ENCODE peak calls at places on chromosomes 12 and 14, in six cellular contexts. U, D, V, Q, X and Y are unnamed samples.

GRCh38 chr12:69840727-69841126 is 15.7 kb downstream of the MYRFL start:
- DNase-seq in Q (no peak), D (no peak), U (no peak), X (no peak), V (no peak), Y (no peak)

GRCh38 chr12:1533205-1533601 is 61.2 kb downstream of the FBXL14 start:
- DNase-seq in X (no peak), Q (peak; percentile 32), U (no peak), D (peak; percentile 49), V (no peak), Y (no peak)

GRCh38 chr12:41368006-41368405 is 179.9 kb downstream of the PDZRN4 start:
- DNase-seq in D (no peak), Q (no peak), X (no peak), U (peak; percentile 7), V (no peak), Y (no peak)

GRCh38 chr12:53063708-53064612 is 14.1 kb downstream of the TNS2 start:
- DNase-seq in U (no peak), D (no peak), X (no peak), V (no peak), Q (no peak), Y (no peak)

GRCh38 chr12:13373803-13374202 is 177.3 kb downstream of the EMP1 start:
- DNase-seq in D (no peak), Q (no peak), X (no peak), U (no peak), V (no peak), Y (no peak)

GRCh38 chr14:78358631-78359030 is 188.5 kb downstream of the NRXN3 start:
- DNase-seq in X (no peak), V (no peak), Q (no peak), D (no peak), U (no peak), Y (no peak)

GRCh38 chr12:22100952-22101748 is 55.1 kb downstream of the CMAS start:
- DNase-seq in X (peak; percentile 40), V (no peak), D (no peak), U (peak; percentile 18), Q (no peak), Y (peak; percentile 90)

GRCh38 chr14:99231181-99231849 is 40.7 kb downstream of the BCL11B start:
- DNase-seq in U (no peak), V (no peak), D (no peak), X (no peak), Q (no peak), Y (no peak)

GRCh38 chr12:53500119-53500775 is 836 bp upstream of the TARBP2 start:
- DNase-seq in D (peak; percentile 91), U (no peak), V (no peak), Q (peak; percentile 97), X (peak; percentile 44), Y (no peak)

GRCh38 chr14:95509512-95509911 is 6.9 kb downstream of the SYNE3 start:
- DNase-seq in X (no peak), U (no peak), Q (no peak), V (no peak), D (no peak), Y (no peak)

GRCh38 chr12:18239561-18239960 is 21.8 kb upstream of the PIK3C2G start:
- DNase-seq in Q (no peak), V (no peak), D (no peak), U (no peak), X (no peak), Y (no peak)

GRCh38 chr14:100155049-100155621 is 4.3 kb downstream of the DEGS2 start:
- DNase-seq in Q (peak; percentile 67), X (peak; percentile 46), U (peak; percentile 33), D (peak; percentile 64), V (peak; percentile 73), Y (peak; percentile 79)

GRCh38 chr14:53539489-53540126 is 386.5 kb upstream of the DDHD1 start:
- DNase-seq in D (peak; percentile 39), X (peak; percentile 73), V (peak; percentile 70), Q (peak; percentile 23), U (peak; percentile 71), Y (peak; percentile 60)

GRCh38 chr14:76812093-76812421 is 625 bp downstream of the ANGEL1 start:
- DNase-seq in V (no peak), X (no peak), D (no peak), U (no peak), Q (no peak), Y (no peak)

GRCh38 chr12:23025372-23026021 is 400.5 kb downstream of the ETNK1 start:
- DNase-seq in V (no peak), U (no peak), Q (no peak), X (no peak), D (no peak), Y (no peak)

DNA sequence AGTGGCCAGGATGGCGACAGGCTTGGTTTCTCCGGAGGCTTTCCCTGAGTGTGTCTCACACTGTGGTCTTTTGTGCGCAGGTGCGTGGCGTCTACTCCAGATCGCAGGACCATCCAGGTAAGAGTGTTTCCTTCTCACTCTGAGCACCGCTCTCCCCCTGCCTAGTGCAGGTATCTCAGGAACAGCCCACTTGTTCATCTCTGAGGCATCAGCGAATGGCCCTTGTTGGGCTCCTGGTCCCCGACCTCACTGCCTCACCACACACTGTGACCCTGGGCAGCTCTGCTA is 781 bp downstream of the ADGRD1 start:
- DNase-seq in Q (no peak), D (no peak), V (no peak), X (no peak), U (no peak), Y (no peak)
- H3K9me3 ChIP-seq in Q (peaks cover 6% of the 10 kb centered on the region), D (no peaks in the 10 kb centered on the region), V (no peaks in the 10 kb centered on the region), X (no peaks in the 10 kb centered on the region), U (peaks cover 5% of the 10 kb centered on the region), Y (no peaks in the 10 kb centered on the region)

GRCh38 chr12:120321382-120322202 is 6.0 kb downstream of the PLA2G1B start:
- DNase-seq in U (no peak), V (no peak), X (peak; percentile 92), Q (no peak), D (no peak), Y (no peak)
- H3K4me1 ChIP-seq in U (peaks cover 2% of the 10 kb centered on the region), V (peaks cover 7% of the 10 kb centered on the region), X (peaks cover 52% of the 10 kb centered on the region), Q (peaks cover 13% of the 10 kb centered on the region), D (peaks cover 4% of the 10 kb centered on the region), Y (no peaks in the 10 kb centered on the region)

GRCh38 chr12:32544893-32545292 is 134.2 kb upstream of the DNM1L start:
- DNase-seq in V (no peak), Q (no peak), U (no peak), D (no peak), X (no peak), Y (no peak)
- TF ChIP-seq YY1 in V (no peak), Q (no peak), U (no peak), D (no peak), X (no peak), Y (no peak)

GRCh38 chr14:68295316-68295816 is 475.8 kb downstream of the RAD51B start:
- DNase-seq in V (no peak), U (peak; percentile 15), D (no peak), X (peak; percentile 98), Q (peak; percentile 85), Y (no peak)

GRCh38 chr14:68297871-68298468 is 478.4 kb downstream of the RAD51B start:
- DNase-seq in Q (no peak), D (no peak), X (peak; percentile 49), U (no peak), V (peak; percentile 31), Y (peak; percentile 32)

GRCh38 chr14:68305738-68306137 is 486.2 kb downstream of the RAD51B start:
- DNase-seq in X (no peak), V (no peak), Q (no peak), D (no peak), U (no peak), Y (no peak)

GRCh38 chr14:68297011-68297410 is 477.4 kb downstream of the RAD51B start:
- DNase-seq in X (no peak), V (no peak), Q (no peak), U (no peak), D (no peak), Y (no peak)

GRCh38 chr14:68300608-68301007 is 481.0 kb downstream of the RAD51B start:
- DNase-seq in Q (no peak), D (no peak), V (no peak), U (no peak), X (no peak), Y (no peak)
- H3K9me3 ChIP-seq in Q (no peaks in the 10 kb centered on the region), D (no peaks in the 10 kb centered on the region), V (peaks cover 10% of the 10 kb centered on the region), U (peaks cover 5% of the 10 kb centered on the region), X (no peaks in the 10 kb centered on the region), Y (peaks cover 17% of the 10 kb centered on the region)

GRCh38 chr14:68236525-68236924 is 416.9 kb downstream of the RAD51B start:
- DNase-seq in U (no peak), V (no peak), D (no peak), Q (no peak), X (no peak), Y (no peak)
- H3K4me1 ChIP-seq in U (peaks cover 59% of the 10 kb centered on the region), V (peaks cover 8% of the 10 kb centered on the region), D (peaks cover 15% of the 10 kb centered on the region), Q (no peaks in the 10 kb centered on the region), X (peaks cover 37% of the 10 kb centered on the region), Y (no peaks in the 10 kb centered on the region)

GRCh38 chr14:35286707-35287106 is 5.5 kb upstream of the PSMA6 start:
- DNase-seq in V (no peak), X (no peak), Q (no peak), U (no peak), D (no peak), Y (no peak)

GRCh38 chr14:35289623-35290022 is 2.6 kb upstream of the PSMA6 start:
- DNase-seq in U (no peak), D (no peak), X (no peak), Q (no peak), V (no peak), Y (no peak)

GRCh38 chr14:35285991-35286564 is 6.1 kb upstream of the PSMA6 start:
- DNase-seq in V (no peak), X (no peak), U (no peak), D (no peak), Q (no peak), Y (no peak)

GRCh38 chr14:35285168-35285990 is 6.8 kb upstream of the PSMA6 start:
- DNase-seq in Q (no peak), X (no peak), U (no peak), D (no peak), V (no peak), Y (no peak)

GRCh38 chr14:35287481-35288013 is 4.6 kb upstream of the PSMA6 start:
- DNase-seq in X (no peak), D (no peak), V (no peak), U (no peak), Q (no peak), Y (no peak)
- TF ChIP-seq YY1 in X (no peak), D (no peak), V (no peak), U (no peak), Q (no peak), Y (no peak)

DNA sequence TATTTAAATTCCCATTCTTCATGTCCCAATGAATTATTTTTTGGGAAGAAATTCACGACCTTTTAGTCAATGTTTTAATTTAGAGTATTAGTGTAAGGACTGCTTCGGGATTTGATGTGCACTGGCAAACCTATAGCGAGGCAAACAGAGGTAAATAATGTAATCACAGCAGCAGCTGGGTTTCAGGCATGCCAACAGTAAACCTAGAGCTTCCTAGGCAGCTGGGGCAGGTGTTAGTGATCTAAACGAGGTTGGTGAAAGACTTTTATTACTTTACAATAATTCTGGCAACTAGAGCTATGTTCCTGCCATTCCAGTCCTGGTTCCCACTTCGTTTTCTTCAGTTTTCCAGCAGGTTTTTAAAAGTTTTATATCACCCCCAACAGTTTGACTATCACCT is 1036.4 kb upstream of the FOXG1 start:
- DNase-seq in D (no peak), V (no peak), U (no peak), X (no peak), Q (no peak), Y (no peak)
- H3K9me3 ChIP-seq in D (no peaks in the 10 kb centered on the region), V (no peaks in the 10 kb centered on the region), U (peaks cover 25% of the 10 kb centered on the region), X (peaks cover 88% of the 10 kb centered on the region), Q (no peaks in the 10 kb centered on the region), Y (no peaks in the 10 kb centered on the region)